ENCODE peak calls at places on chromosome 2, in ten cellular contexts. A is naive thymus-derived CD4-positive, alpha-beta T cell; Z is tibial nerve; J is hepatic stellate cell; W is iPS-NIHi11; Q is activated gamma-delta T cell treated with Interleukin-2 at 50 U/mL for 16 hours; V is stromal cell of bone marrow; T is NCI-H345; H is neural crest cell; D is stimulated activated CD4-positive, alpha-beta T cell treated with anti-CD3 and anti-CD28 coated beads, Interleukin-4, amount 100 ng/mL, for 48 hours. N is an unnamed sample.

GRCh38 chr2:67341336-67341735 is 55.8 kb upstream of the ETAA1 start:
- DNase-seq in A (no peak), Z (no peak), J (no peak), W (no peak), Q (no peak), V (no peak), T (no peak), H (no peak), D (no peak), N (no peak)

GRCh38 chr2:109133746-109134145 is 4.7 kb downstream of the SH3RF3 start:
- DNase-seq in A (no peak), Z (no peak), J (no peak), W (no peak), Q (no peak), V (no peak), T (no peak), H (no peak), D (no peak), N (no peak)

GRCh38 chr2:179263460-179264237 is 983 bp downstream of the SESTD1 start:
- DNase-seq in A (peak), Z (no peak), J (peak), W (peak), Q (no peak), V (peak), T (peak), H (peak), D (no peak), N (peak)

GRCh38 chr2:152025678-152026287 is 73.1 kb downstream of the CACNB4 start:
- DNase-seq in A (peak), Z (peak), J (peak), W (peak), Q (peak), V (peak), T (peak), H (peak), D (peak), N (peak)

GRCh38 chr2:163735692-163736432 is at the start of gene FIGN:
- DNase-seq in A (no peak), Z (peak), J (peak), W (peak), Q (no peak), V (peak), T (peak), H (peak), D (no peak), N (peak)

GRCh38 chr2:47654790-47655562 is 128.0 kb upstream of the MSH6 start:
- DNase-seq in A (no peak), Z (no peak), J (no peak), W (peak), Q (no peak), V (no peak), T (peak), H (no peak), D (no peak), N (no peak)

GRCh38 chr2:158600155-158600802 is 143.5 kb downstream of the PKP4 start:
- DNase-seq in A (no peak), Z (no peak), J (peak), W (no peak), Q (no peak), V (peak), T (no peak), H (no peak), D (no peak), N (no peak)

GRCh38 chr2:49241991-49242390 is 87.7 kb upstream of the FSHR start:
- DNase-seq in A (no peak), Z (no peak), J (no peak), W (no peak), Q (no peak), V (peak), T (no peak), H (no peak), D (no peak), N (no peak)

GRCh38 chr2:46252891-46253659 is 44.1 kb upstream of the EPAS1 start:
- DNase-seq in A (no peak), Z (no peak), J (no peak), W (no peak), Q (no peak), V (peak), T (no peak), H (no peak), D (no peak), N (no peak)

GRCh38 chr2:224850081-224850480 is 133.9 kb upstream of the CCDC195 start:
- DNase-seq in A (no peak), Z (no peak), J (no peak), W (no peak), Q (no peak), V (no peak), T (no peak), H (no peak), D (no peak), N (no peak)

GRCh38 chr2:143948710-143949109 is 571.2 kb downstream of the ZEB2 start:
- DNase-seq in A (no peak), Z (no peak), J (no peak), W (no peak), Q (no peak), V (no peak), T (no peak), H (no peak), D (no peak), N (no peak)

GRCh38 chr2:23843051-23843976 is 83.6 kb downstream of the ATAD2B start:
- DNase-seq in A (no peak), Z (no peak), J (no peak), W (no peak), Q (no peak), V (peak), T (no peak), H (no peak), D (no peak), N (peak)

GRCh38 chr2:54658548-54659207 is 64.8 kb upstream of the EML6 start:
- DNase-seq in A (no peak), Z (no peak), J (peak), W (no peak), Q (no peak), V (no peak), T (no peak), H (no peak), D (no peak), N (no peak)

N was measured in mucosa of descending colon.